ENCODE peak calls at places on chromosomes 2 and 18, in six cellular contexts. One of them, this sample, is unnamed.
A peak's percentile ranks its signal among the peaks of the same experiment; 100 is the strongest.

GRCh38 chr2:225337183-225337582 is 62.3 kb upstream of the NYAP2 start:
- DNase-seq in activated CD4-positive, alpha-beta memory T cell treated with anti-CD3 and anti-CD28 coated beads, Interleukin-2, amount 10 ng/mL, durations not matched to agents 7 days and 5 days: no peak
- DNase-seq in GM03348: no peak
- DNase-seq in GOT3: no peak
- DNase-seq in stimulated activated naive CD4-positive, alpha-beta T cell: no peak
- DNase-seq in occipital lobe: no peak
- DNase-seq in this sample: no peak

GRCh38 chr18:63578357-63578958 is 8.7 kb upstream of the SERPINB13 start:
- DNase-seq in activated CD4-positive, alpha-beta memory T cell treated with anti-CD3 and anti-CD28 coated beads, Interleukin-2, amount 10 ng/mL, durations not matched to agents 7 days and 5 days: peak; percentile 22
- DNase-seq in GM03348: peak; percentile 53
- DNase-seq in GOT3: no peak
- DNase-seq in stimulated activated naive CD4-positive, alpha-beta T cell: no peak
- DNase-seq in occipital lobe: no peak
- DNase-seq in this sample: no peak

GRCh38 chr2:30235859-30236535 is 4.7 kb downstream of the LBH start:
- DNase-seq in activated CD4-positive, alpha-beta memory T cell treated with anti-CD3 and anti-CD28 coated beads, Interleukin-2, amount 10 ng/mL, durations not matched to agents 7 days and 5 days: no peak
- DNase-seq in GM03348: no peak
- DNase-seq in GOT3: no peak
- DNase-seq in stimulated activated naive CD4-positive, alpha-beta T cell: no peak
- DNase-seq in occipital lobe: no peak
- DNase-seq in this sample: no peak

GRCh38 chr2:191451116-191451515 is 205.9 kb downstream of the MYO1B start:
- DNase-seq in activated CD4-positive, alpha-beta memory T cell treated with anti-CD3 and anti-CD28 coated beads, Interleukin-2, amount 10 ng/mL, durations not matched to agents 7 days and 5 days: no peak
- DNase-seq in GM03348: no peak
- DNase-seq in GOT3: no peak
- DNase-seq in stimulated activated naive CD4-positive, alpha-beta T cell: no peak
- DNase-seq in occipital lobe: no peak
- DNase-seq in this sample: no peak

GRCh38 chr2:29990112-29990511 is 68.7 kb upstream of the ALK start:
- DNase-seq in activated CD4-positive, alpha-beta memory T cell treated with anti-CD3 and anti-CD28 coated beads, Interleukin-2, amount 10 ng/mL, durations not matched to agents 7 days and 5 days: no peak
- DNase-seq in GM03348: no peak
- DNase-seq in GOT3: no peak
- DNase-seq in stimulated activated naive CD4-positive, alpha-beta T cell: no peak
- DNase-seq in occipital lobe: no peak
- DNase-seq in this sample: no peak

GRCh38 chr2:128591841-128592822 is 273.5 kb upstream of the HS6ST1 start:
- DNase-seq in activated CD4-positive, alpha-beta memory T cell treated with anti-CD3 and anti-CD28 coated beads, Interleukin-2, amount 10 ng/mL, durations not matched to agents 7 days and 5 days: no peak
- DNase-seq in GM03348: no peak
- DNase-seq in GOT3: no peak
- DNase-seq in stimulated activated naive CD4-positive, alpha-beta T cell: no peak
- DNase-seq in occipital lobe: no peak
- DNase-seq in this sample: no peak

GRCh38 chr2:224775638-224776037 is 59.5 kb upstream of the CCDC195 start:
- DNase-seq in activated CD4-positive, alpha-beta memory T cell treated with anti-CD3 and anti-CD28 coated beads, Interleukin-2, amount 10 ng/mL, durations not matched to agents 7 days and 5 days: no peak
- DNase-seq in GM03348: no peak
- DNase-seq in GOT3: no peak
- DNase-seq in stimulated activated naive CD4-positive, alpha-beta T cell: no peak
- DNase-seq in occipital lobe: no peak
- DNase-seq in this sample: no peak

GRCh38 chr2:26988165-26988879 is 17.9 kb downstream of the MAPRE3 start:
- DNase-seq in activated CD4-positive, alpha-beta memory T cell treated with anti-CD3 and anti-CD28 coated beads, Interleukin-2, amount 10 ng/mL, durations not matched to agents 7 days and 5 days: no peak
- DNase-seq in GM03348: peak; percentile 67
- DNase-seq in GOT3: no peak
- DNase-seq in stimulated activated naive CD4-positive, alpha-beta T cell: no peak
- DNase-seq in occipital lobe: no peak
- DNase-seq in this sample: no peak

GRCh38 chr18:4806342-4806741 is 351.2 kb upstream of the DLGAP1 start:
- DNase-seq in activated CD4-positive, alpha-beta memory T cell treated with anti-CD3 and anti-CD28 coated beads, Interleukin-2, amount 10 ng/mL, durations not matched to agents 7 days and 5 days: no peak
- DNase-seq in GM03348: no peak
- DNase-seq in GOT3: no peak
- DNase-seq in stimulated activated naive CD4-positive, alpha-beta T cell: no peak
- DNase-seq in occipital lobe: no peak
- DNase-seq in this sample: peak; percentile 7

GRCh38 chr2:108490506-108491122 is 41.6 kb downstream of the GCC2 start:
- DNase-seq in activated CD4-positive, alpha-beta memory T cell treated with anti-CD3 and anti-CD28 coated beads, Interleukin-2, amount 10 ng/mL, durations not matched to agents 7 days and 5 days: no peak
- DNase-seq in GM03348: no peak
- DNase-seq in GOT3: no peak
- DNase-seq in stimulated activated naive CD4-positive, alpha-beta T cell: no peak
- DNase-seq in occipital lobe: no peak
- DNase-seq in this sample: no peak

GRCh38 chr2:130762031-130762909 is 6.9 kb downstream of the AMER3 start:
- DNase-seq in activated CD4-positive, alpha-beta memory T cell treated with anti-CD3 and anti-CD28 coated beads, Interleukin-2, amount 10 ng/mL, durations not matched to agents 7 days and 5 days: no peak
- DNase-seq in GM03348: no peak
- DNase-seq in GOT3: no peak
- DNase-seq in stimulated activated naive CD4-positive, alpha-beta T cell: no peak
- DNase-seq in occipital lobe: no peak
- DNase-seq in this sample: no peak

GRCh38 chr2:128092656-128093055 is 1.7 kb downstream of the UGGT1 start:
- DNase-seq in activated CD4-positive, alpha-beta memory T cell treated with anti-CD3 and anti-CD28 coated beads, Interleukin-2, amount 10 ng/mL, durations not matched to agents 7 days and 5 days: no peak
- DNase-seq in GM03348: no peak
- DNase-seq in GOT3: no peak
- DNase-seq in stimulated activated naive CD4-positive, alpha-beta T cell: no peak
- DNase-seq in occipital lobe: no peak
- DNase-seq in this sample: no peak

GRCh38 chr2:105840933-105841332 is 96.2 kb downstream of the NCK2 start:
- DNase-seq in activated CD4-positive, alpha-beta memory T cell treated with anti-CD3 and anti-CD28 coated beads, Interleukin-2, amount 10 ng/mL, durations not matched to agents 7 days and 5 days: no peak
- DNase-seq in GM03348: no peak
- DNase-seq in GOT3: no peak
- DNase-seq in stimulated activated naive CD4-positive, alpha-beta T cell: no peak
- DNase-seq in occipital lobe: no peak
- DNase-seq in this sample: no peak

GRCh38 chr2:229335877-229336346 is 64.8 kb upstream of the PID1 start:
- DNase-seq in activated CD4-positive, alpha-beta memory T cell treated with anti-CD3 and anti-CD28 coated beads, Interleukin-2, amount 10 ng/mL, durations not matched to agents 7 days and 5 days: no peak
- DNase-seq in GM03348: no peak
- DNase-seq in GOT3: no peak
- DNase-seq in stimulated activated naive CD4-positive, alpha-beta T cell: no peak
- DNase-seq in occipital lobe: no peak
- DNase-seq in this sample: no peak

GRCh38 chr18:68948622-68949021 is 150.7 kb downstream of the CCDC102B start:
- DNase-seq in activated CD4-positive, alpha-beta memory T cell treated with anti-CD3 and anti-CD28 coated beads, Interleukin-2, amount 10 ng/mL, durations not matched to agents 7 days and 5 days: no peak
- DNase-seq in GM03348: no peak
- DNase-seq in GOT3: no peak
- DNase-seq in stimulated activated naive CD4-positive, alpha-beta T cell: no peak
- DNase-seq in occipital lobe: no peak
- DNase-seq in this sample: no peak

GRCh38 chr18:41938445-41938844 is 16.6 kb upstream of the PIK3C3 start:
- DNase-seq in activated CD4-positive, alpha-beta memory T cell treated with anti-CD3 and anti-CD28 coated beads, Interleukin-2, amount 10 ng/mL, durations not matched to agents 7 days and 5 days: no peak
- DNase-seq in GM03348: peak; percentile 70
- DNase-seq in GOT3: no peak
- DNase-seq in stimulated activated naive CD4-positive, alpha-beta T cell: no peak
- DNase-seq in occipital lobe: no peak
- DNase-seq in this sample: no peak

GRCh38 chr18:37547196-37547595 is 18.4 kb downstream of the CELF4 start:
- DNase-seq in activated CD4-positive, alpha-beta memory T cell treated with anti-CD3 and anti-CD28 coated beads, Interleukin-2, amount 10 ng/mL, durations not matched to agents 7 days and 5 days: no peak
- DNase-seq in GM03348: no peak
- DNase-seq in GOT3: no peak
- DNase-seq in stimulated activated naive CD4-positive, alpha-beta T cell: no peak
- DNase-seq in occipital lobe: no peak
- DNase-seq in this sample: no peak

GRCh38 chr2:239602290-239603282 is 201.8 kb upstream of the HDAC4 start:
- DNase-seq in activated CD4-positive, alpha-beta memory T cell treated with anti-CD3 and anti-CD28 coated beads, Interleukin-2, amount 10 ng/mL, durations not matched to agents 7 days and 5 days: peak; percentile 77
- DNase-seq in GM03348: no peak
- DNase-seq in GOT3: no peak
- DNase-seq in stimulated activated naive CD4-positive, alpha-beta T cell: no peak
- DNase-seq in occipital lobe: no peak
- DNase-seq in this sample: no peak

GRCh38 chr2:240725266-240726060 is 33.8 kb downstream of the AQP12A start:
- DNase-seq in activated CD4-positive, alpha-beta memory T cell treated with anti-CD3 and anti-CD28 coated beads, Interleukin-2, amount 10 ng/mL, durations not matched to agents 7 days and 5 days: no peak
- DNase-seq in GM03348: no peak
- DNase-seq in GOT3: no peak
- DNase-seq in stimulated activated naive CD4-positive, alpha-beta T cell: no peak
- DNase-seq in occipital lobe: no peak
- DNase-seq in this sample: no peak

GRCh38 chr2:33384562-33384961 is 91.9 kb upstream of the RASGRP3 start:
- DNase-seq in activated CD4-positive, alpha-beta memory T cell treated with anti-CD3 and anti-CD28 coated beads, Interleukin-2, amount 10 ng/mL, durations not matched to agents 7 days and 5 days: no peak
- DNase-seq in GM03348: no peak
- DNase-seq in GOT3: no peak
- DNase-seq in stimulated activated naive CD4-positive, alpha-beta T cell: no peak
- DNase-seq in occipital lobe: no peak
- DNase-seq in this sample: no peak

GRCh38 chr2:225454412-225454811 is 54.9 kb downstream of the NYAP2 start:
- DNase-seq in activated CD4-positive, alpha-beta memory T cell treated with anti-CD3 and anti-CD28 coated beads, Interleukin-2, amount 10 ng/mL, durations not matched to agents 7 days and 5 days: no peak
- DNase-seq in GM03348: no peak
- DNase-seq in GOT3: no peak
- DNase-seq in stimulated activated naive CD4-positive, alpha-beta T cell: no peak
- DNase-seq in occipital lobe: no peak
- DNase-seq in this sample: no peak

GRCh38 chr2:142038826-142039225 is 92.0 kb downstream of the LRP1B start:
- DNase-seq in activated CD4-positive, alpha-beta memory T cell treated with anti-CD3 and anti-CD28 coated beads, Interleukin-2, amount 10 ng/mL, durations not matched to agents 7 days and 5 days: no peak
- DNase-seq in GM03348: no peak
- DNase-seq in GOT3: no peak
- DNase-seq in stimulated activated naive CD4-positive, alpha-beta T cell: no peak
- DNase-seq in occipital lobe: no peak
- DNase-seq in this sample: no peak

GRCh38 chr2:159995038-159995437 is 67.4 kb downstream of the PLA2R1 start:
- DNase-seq in activated CD4-positive, alpha-beta memory T cell treated with anti-CD3 and anti-CD28 coated beads, Interleukin-2, amount 10 ng/mL, durations not matched to agents 7 days and 5 days: no peak
- DNase-seq in GM03348: no peak
- DNase-seq in GOT3: no peak
- DNase-seq in stimulated activated naive CD4-positive, alpha-beta T cell: no peak
- DNase-seq in occipital lobe: no peak
- DNase-seq in this sample: no peak

GRCh38 chr2:157897106-157897971 is 21.2 kb upstream of the ACVR1 start:
- DNase-seq in activated CD4-positive, alpha-beta memory T cell treated with anti-CD3 and anti-CD28 coated beads, Interleukin-2, amount 10 ng/mL, durations not matched to agents 7 days and 5 days: peak; percentile 52
- DNase-seq in GM03348: no peak
- DNase-seq in GOT3: no peak
- DNase-seq in stimulated activated naive CD4-positive, alpha-beta T cell: peak; percentile 11
- DNase-seq in occipital lobe: no peak
- DNase-seq in this sample: no peak

GRCh38 chr2:216796096-216796840 is 63.6 kb downstream of the TNP1 start:
- DNase-seq in activated CD4-positive, alpha-beta memory T cell treated with anti-CD3 and anti-CD28 coated beads, Interleukin-2, amount 10 ng/mL, durations not matched to agents 7 days and 5 days: no peak
- DNase-seq in GM03348: no peak
- DNase-seq in GOT3: no peak
- DNase-seq in stimulated activated naive CD4-positive, alpha-beta T cell: no peak
- DNase-seq in occipital lobe: no peak
- DNase-seq in this sample: no peak

GRCh38 chr2:12507295-12507694 is 209.4 kb upstream of the TRIB2 start:
- DNase-seq in activated CD4-positive, alpha-beta memory T cell treated with anti-CD3 and anti-CD28 coated beads, Interleukin-2, amount 10 ng/mL, durations not matched to agents 7 days and 5 days: peak; percentile 74
- DNase-seq in GM03348: peak; percentile 58
- DNase-seq in GOT3: peak; percentile 65
- DNase-seq in stimulated activated naive CD4-positive, alpha-beta T cell: no peak
- DNase-seq in occipital lobe: no peak
- DNase-seq in this sample: no peak

GRCh38 chr2:199160677-199161465 is 296.9 kb downstream of the SATB2 start:
- DNase-seq in activated CD4-positive, alpha-beta memory T cell treated with anti-CD3 and anti-CD28 coated beads, Interleukin-2, amount 10 ng/mL, durations not matched to agents 7 days and 5 days: no peak
- DNase-seq in GM03348: peak; percentile 71
- DNase-seq in GOT3: no peak
- DNase-seq in stimulated activated naive CD4-positive, alpha-beta T cell: no peak
- DNase-seq in occipital lobe: no peak
- DNase-seq in this sample: no peak

GRCh38 chr2:220081171-220081570 is 453.7 kb downstream of the SLC4A3 start:
- DNase-seq in activated CD4-positive, alpha-beta memory T cell treated with anti-CD3 and anti-CD28 coated beads, Interleukin-2, amount 10 ng/mL, durations not matched to agents 7 days and 5 days: no peak
- DNase-seq in GM03348: no peak
- DNase-seq in GOT3: no peak
- DNase-seq in stimulated activated naive CD4-positive, alpha-beta T cell: no peak
- DNase-seq in occipital lobe: no peak
- DNase-seq in this sample: no peak

GRCh38 chr2:219530048-219530963 is 13.3 kb downstream of the CHPF start:
- DNase-seq in activated CD4-positive, alpha-beta memory T cell treated with anti-CD3 and anti-CD28 coated beads, Interleukin-2, amount 10 ng/mL, durations not matched to agents 7 days and 5 days: peak; percentile 84
- DNase-seq in GM03348: peak; percentile 94
- DNase-seq in GOT3: peak; percentile 66
- DNase-seq in stimulated activated naive CD4-positive, alpha-beta T cell: peak; percentile 74
- DNase-seq in occipital lobe: peak; percentile 83
- DNase-seq in this sample: no peak

GRCh38 chr2:15069149-15069548 is 436.6 kb downstream of the LRATD1 start:
- DNase-seq in activated CD4-positive, alpha-beta memory T cell treated with anti-CD3 and anti-CD28 coated beads, Interleukin-2, amount 10 ng/mL, durations not matched to agents 7 days and 5 days: no peak
- DNase-seq in GM03348: no peak
- DNase-seq in GOT3: no peak
- DNase-seq in stimulated activated naive CD4-positive, alpha-beta T cell: no peak
- DNase-seq in occipital lobe: no peak
- DNase-seq in this sample: no peak

GRCh38 chr2:170843656-170844055 is 27.0 kb downstream of the GAD1 start:
- DNase-seq in activated CD4-positive, alpha-beta memory T cell treated with anti-CD3 and anti-CD28 coated beads, Interleukin-2, amount 10 ng/mL, durations not matched to agents 7 days and 5 days: no peak
- DNase-seq in GM03348: peak; percentile 52
- DNase-seq in GOT3: no peak
- DNase-seq in stimulated activated naive CD4-positive, alpha-beta T cell: no peak
- DNase-seq in occipital lobe: no peak
- DNase-seq in this sample: no peak

GRCh38 chr2:168545439-168546082 is 89.5 kb downstream of the CERS6 start:
- DNase-seq in activated CD4-positive, alpha-beta memory T cell treated with anti-CD3 and anti-CD28 coated beads, Interleukin-2, amount 10 ng/mL, durations not matched to agents 7 days and 5 days: no peak
- DNase-seq in GM03348: peak; percentile 86
- DNase-seq in GOT3: no peak
- DNase-seq in stimulated activated naive CD4-positive, alpha-beta T cell: no peak
- DNase-seq in occipital lobe: no peak
- DNase-seq in this sample: no peak

GRCh38 chr2:39492095-39492590 is 55.1 kb upstream of the MAP4K3 start:
- DNase-seq in activated CD4-positive, alpha-beta memory T cell treated with anti-CD3 and anti-CD28 coated beads, Interleukin-2, amount 10 ng/mL, durations not matched to agents 7 days and 5 days: peak; percentile 41
- DNase-seq in GM03348: peak; percentile 75
- DNase-seq in GOT3: no peak
- DNase-seq in stimulated activated naive CD4-positive, alpha-beta T cell: no peak
- DNase-seq in occipital lobe: no peak
- DNase-seq in this sample: no peak

GRCh38 chr18:11520536-11520935 is 88.9 kb upstream of the SLC35G4 start:
- DNase-seq in activated CD4-positive, alpha-beta memory T cell treated with anti-CD3 and anti-CD28 coated beads, Interleukin-2, amount 10 ng/mL, durations not matched to agents 7 days and 5 days: no peak
- DNase-seq in GM03348: no peak
- DNase-seq in GOT3: no peak
- DNase-seq in stimulated activated naive CD4-positive, alpha-beta T cell: no peak
- DNase-seq in occipital lobe: no peak
- DNase-seq in this sample: no peak

GRCh38 chr2:11004206-11004605 is 92.5 kb downstream of the KCNF1 start:
- DNase-seq in activated CD4-positive, alpha-beta memory T cell treated with anti-CD3 and anti-CD28 coated beads, Interleukin-2, amount 10 ng/mL, durations not matched to agents 7 days and 5 days: no peak
- DNase-seq in GM03348: no peak
- DNase-seq in GOT3: no peak
- DNase-seq in stimulated activated naive CD4-positive, alpha-beta T cell: no peak
- DNase-seq in occipital lobe: no peak
- DNase-seq in this sample: no peak

GRCh38 chr2:55901322-55901721 is 22.3 kb downstream of the EFEMP1 start:
- DNase-seq in activated CD4-positive, alpha-beta memory T cell treated with anti-CD3 and anti-CD28 coated beads, Interleukin-2, amount 10 ng/mL, durations not matched to agents 7 days and 5 days: no peak
- DNase-seq in GM03348: peak; percentile 34
- DNase-seq in GOT3: no peak
- DNase-seq in stimulated activated naive CD4-positive, alpha-beta T cell: no peak
- DNase-seq in occipital lobe: no peak
- DNase-seq in this sample: no peak

GRCh38 chr2:159591221-159591620 is 25.1 kb downstream of the BAZ2B start:
- DNase-seq in activated CD4-positive, alpha-beta memory T cell treated with anti-CD3 and anti-CD28 coated beads, Interleukin-2, amount 10 ng/mL, durations not matched to agents 7 days and 5 days: no peak
- DNase-seq in GM03348: no peak
- DNase-seq in GOT3: no peak
- DNase-seq in stimulated activated naive CD4-positive, alpha-beta T cell: no peak
- DNase-seq in occipital lobe: no peak
- DNase-seq in this sample: no peak

GRCh38 chr2:203819434-203820133 is 48.0 kb upstream of the CTLA4 start:
- DNase-seq in activated CD4-positive, alpha-beta memory T cell treated with anti-CD3 and anti-CD28 coated beads, Interleukin-2, amount 10 ng/mL, durations not matched to agents 7 days and 5 days: no peak
- DNase-seq in GM03348: no peak
- DNase-seq in GOT3: no peak
- DNase-seq in stimulated activated naive CD4-positive, alpha-beta T cell: no peak
- DNase-seq in occipital lobe: no peak
- DNase-seq in this sample: no peak

GRCh38 chr2:75587954-75588587 is 27.3 kb upstream of the EVA1A start:
- DNase-seq in activated CD4-positive, alpha-beta memory T cell treated with anti-CD3 and anti-CD28 coated beads, Interleukin-2, amount 10 ng/mL, durations not matched to agents 7 days and 5 days: no peak
- DNase-seq in GM03348: peak; percentile 64
- DNase-seq in GOT3: no peak
- DNase-seq in stimulated activated naive CD4-positive, alpha-beta T cell: no peak
- DNase-seq in occipital lobe: no peak
- DNase-seq in this sample: no peak